ENCODE peak calls at places on chromosomes 3 and 15, in nine cellular contexts. Z is HCT116; U is CD8-positive, alpha-beta T cell; F is AG09309; E is NCI-H1436; D is endothelial cell; H is breast epithelium; X is stimulated activated CD4-positive, alpha-beta T cell treated with anti-CD3 and anti-CD28 coated beads, Interleukin-4, amount 100 ng/mL, for 48 hours; B is GM06990. W is an unnamed sample.

GRCh38 chr3:140555666-140556065 is 122.2 kb upstream of the TRIM42 start:
- DNase-seq in B (no peak), Z (no peak), E (no peak), X (no peak), D (no peak), F (no peak), U (no peak), H (no peak), W (no peak)

GRCh38 chr15:37220949-37221670 is 120.8 kb upstream of the MEIS2 start:
- DNase-seq in E (peak), U (no peak), Z (no peak), X (no peak), F (no peak), D (no peak), B (no peak), H (no peak), W (no peak)

GRCh38 chr3:32469151-32469874 is 33.3 kb downstream of the CMTM6 start:
- DNase-seq in B (peak), Z (no peak), F (no peak), H (no peak), D (no peak), E (no peak), U (no peak), X (no peak), W (no peak)

GRCh38 chr3:136070334-136070733 is 104.8 kb downstream of the PPP2R3A start:
- DNase-seq in F (no peak), E (no peak), U (no peak), D (no peak), B (no peak), H (no peak), Z (no peak), X (no peak), W (no peak)

GRCh38 chr15:83766326-83766725 is 112.4 kb downstream of the ADAMTSL3 start:
- DNase-seq in B (no peak), D (no peak), F (no peak), U (no peak), X (no peak), E (no peak), H (no peak), Z (no peak), W (no peak)

GRCh38 chr15:95170587-95171380 is 939.4 kb downstream of the MCTP2 start:
- DNase-seq in X (no peak), D (no peak), H (no peak), F (no peak), U (no peak), Z (no peak), B (no peak), E (no peak), W (no peak)

GRCh38 chr15:80310776-80311175 is 58.8 kb upstream of the CTXND1 start:
- DNase-seq in B (no peak), E (no peak), F (no peak), U (no peak), H (no peak), X (no peak), Z (no peak), D (no peak), W (no peak)

GRCh38 chr15:51350723-51351122 is 9.3 kb downstream of the GLDN start:
- DNase-seq in B (no peak), Z (no peak), E (no peak), X (no peak), U (no peak), H (no peak), F (no peak), D (no peak), W (no peak)

GRCh38 chr15:91142097-91142744 is 42.2 kb downstream of the SV2B start:
- DNase-seq in U (no peak), D (no peak), E (no peak), F (no peak), B (no peak), X (no peak), H (no peak), Z (no peak), W (no peak)

GRCh38 chr3:158330820-158331219 is 220.9 kb downstream of the RSRC1 start:
- DNase-seq in U (no peak), H (no peak), D (no peak), X (no peak), E (no peak), B (no peak), F (no peak), Z (no peak), W (no peak)

GRCh38 chr3:43693594-43693993 is 2.9 kb downstream of the ABHD5 start:
- DNase-seq in F (no peak), H (no peak), X (no peak), D (no peak), E (no peak), Z (no peak), U (no peak), B (no peak), W (no peak)

GRCh38 chr3:128095222-128095703 is 28.3 kb downstream of the RUVBL1 start:
- DNase-seq in Z (peak), X (peak), U (peak), F (peak), D (peak), H (peak), B (peak), E (peak), W (peak)

GRCh38 chr3:135141092-135141491 is 346.0 kb downstream of the EPHB1 start:
- DNase-seq in E (peak), H (no peak), Z (no peak), X (no peak), U (no peak), B (no peak), D (no peak), F (no peak), W (no peak)

GRCh38 chr15:39582286-39582976 is 1.6 kb downstream of the THBS1 start:
- DNase-seq in U (no peak), H (no peak), X (no peak), Z (no peak), F (peak), E (no peak), B (no peak), D (no peak), W (no peak)

GRCh38 chr3:149812165-149812605 is 830 bp upstream of the RNF13 start:
- DNase-seq in E (no peak), H (no peak), F (no peak), D (no peak), B (no peak), Z (no peak), X (no peak), U (no peak), W (no peak)

W was measured in stomach.